ENCODE peak calls at places on chromosomes 16 and 17, in eight cellular contexts. O is kidney glomerular epithelial cell, J is NCI-H1092 treated with DMSO at 0.1 percent for 48 hours, T is GM04504, U is type B pancreatic cell, R is T-helper 17 cell, W is T47D, M is A172. Z is an unnamed sample.

GRCh38 chr17:48543854-48544355 is 1.0 kb downstream of the HOXB2 start:
- DNase-seq in O (peak), J (no peak), T (no peak), U (no peak), R (no peak), W (no peak), M (no peak), Z (no peak)

GRCh38 chr17:39963826-39964225 is 1.0 kb downstream of the GSDMA start:
- DNase-seq in O (no peak), J (no peak), T (no peak), U (no peak), R (no peak), W (no peak), M (peak), Z (no peak)

GRCh38 chr16:23691483-23692189 is 12.9 kb downstream of the PLK1 start:
- DNase-seq in O (peak), J (no peak), T (no peak), U (no peak), R (no peak), W (no peak), M (peak), Z (no peak)

GRCh38 chr16:86824751-86825310 is 246.5 kb downstream of the FOXL1 start:
- DNase-seq in O (no peak), J (no peak), T (no peak), U (no peak), R (no peak), W (no peak), M (peak), Z (no peak)

GRCh38 chr17:16938496-16939270 is 33.2 kb downstream of the TNFRSF13B start:
- DNase-seq in O (no peak), J (no peak), T (no peak), U (peak), R (no peak), W (no peak), M (no peak), Z (no peak)

GRCh38 chr17:65699459-65699858 is 138.0 kb upstream of the AXIN2 start:
- DNase-seq in O (no peak), J (no peak), T (no peak), U (no peak), R (no peak), W (no peak), M (no peak), Z (no peak)

GRCh38 chr16:86828653-86829052 is 250.3 kb downstream of the FOXL1 start:
- DNase-seq in O (no peak), J (no peak), T (no peak), U (no peak), R (no peak), W (no peak), M (no peak), Z (no peak)

GRCh38 chr17:39576187-39576586 is 31.5 kb downstream of the NEUROD2 start:
- DNase-seq in O (no peak), J (peak), T (no peak), U (no peak), R (no peak), W (peak), M (no peak), Z (no peak)

GRCh38 chr17:31433091-31433790 is 41.8 kb downstream of the RAB11FIP4 start:
- DNase-seq in O (no peak), J (no peak), T (no peak), U (no peak), R (no peak), W (no peak), M (no peak), Z (no peak)

GRCh38 chr17:78257810-78258322 is 26.4 kb downstream of the TMEM235 start:
- DNase-seq in O (no peak), J (no peak), T (no peak), U (no peak), R (no peak), W (no peak), M (peak), Z (no peak)

GRCh38 chr16:81137012-81137335 is 40.8 kb upstream of the GCSH start:
- DNase-seq in O (no peak), J (peak), T (no peak), U (no peak), R (no peak), W (no peak), M (no peak), Z (no peak)

GRCh38 chr17:44543213-44543904 is 13.9 kb upstream of the FZD2 start:
- DNase-seq in O (peak), J (no peak), T (peak), U (no peak), R (no peak), W (peak), M (peak), Z (peak)

GRCh38 chr17:41538565-41538991 is 10.5 kb upstream of the KRT19 start:
- DNase-seq in O (peak), J (no peak), T (no peak), U (no peak), R (no peak), W (no peak), M (peak), Z (no peak)

GRCh38 chr17:199195-199604 is 17.8 kb upstream of the DOC2B start:
- DNase-seq in O (no peak), J (no peak), T (no peak), U (no peak), R (no peak), W (no peak), M (no peak), Z (no peak)

GRCh38 chr16:89918453-89919347 is at the start of gene MC1R:
- DNase-seq in O (no peak), J (peak), T (no peak), U (no peak), R (no peak), W (no peak), M (peak), Z (no peak)

GRCh38 chr16:82302007-82302733 is 132.1 kb upstream of the MPHOSPH6 start:
- DNase-seq in O (no peak), J (peak), T (no peak), U (no peak), R (no peak), W (no peak), M (no peak), Z (no peak)

GRCh38 chr17:7897773-7898172 is 9.2 kb downstream of the CHD3 start:
- DNase-seq in O (no peak), J (no peak), T (no peak), U (no peak), R (no peak), W (no peak), M (peak), Z (no peak)

GRCh38 chr17:4304417-4305027 is 40.7 kb upstream of the ANKFY1 start:
- DNase-seq in O (peak), J (peak), T (peak), U (no peak), R (peak), W (peak), M (peak), Z (no peak)

GRCh38 chr17:76528528-76529223 is 8.8 kb downstream of the CYGB start:
- DNase-seq in O (no peak), J (no peak), T (no peak), U (no peak), R (no peak), W (no peak), M (no peak), Z (no peak)

GRCh38 chr16:73432794-73433455 is 385.0 kb upstream of the ZFHX3 start:
- DNase-seq in O (no peak), J (no peak), T (no peak), U (no peak), R (no peak), W (no peak), M (no peak), Z (no peak)

GRCh38 chr16:52528393-52529080 is 18.4 kb downstream of the TOX3 start:
- DNase-seq in O (no peak), J (peak), T (no peak), U (no peak), R (no peak), W (no peak), M (no peak), Z (no peak)

GRCh38 chr17:2239882-2240430 is 63.6 kb downstream of the SMG6 start:
- DNase-seq in O (no peak), J (no peak), T (peak), U (no peak), R (no peak), W (no peak), M (peak), Z (peak)

GRCh38 chr17:50051082-50051576 is 4.8 kb upstream of the ITGA3 start:
- DNase-seq in O (peak), J (no peak), T (peak), U (no peak), R (no peak), W (no peak), M (peak), Z (peak)

GRCh38 chr16:58578642-58579041 is 51.0 kb downstream of the CNOT1 start:
- DNase-seq in O (no peak), J (no peak), T (no peak), U (no peak), R (no peak), W (no peak), M (no peak), Z (no peak)

GRCh38 chr16:17887963-17888362 is 417.2 kb upstream of the XYLT1 start:
- DNase-seq in O (no peak), J (no peak), T (no peak), U (no peak), R (no peak), W (no peak), M (no peak), Z (no peak)

GRCh38 chr16:83908798-83909197 is 9.9 kb downstream of the MLYCD start:
- DNase-seq in O (no peak), J (no peak), T (no peak), U (no peak), R (no peak), W (no peak), M (no peak), Z (no peak)

GRCh38 chr17:31680126-31680525 is 178.9 kb downstream of the COPRS start:
- DNase-seq in O (no peak), J (no peak), T (no peak), U (no peak), R (no peak), W (no peak), M (no peak), Z (no peak)

GRCh38 chr17:61201211-61201610 is 198.4 kb upstream of the TBX2 start:
- DNase-seq in O (peak), J (no peak), T (peak), U (no peak), R (no peak), W (no peak), M (peak), Z (peak)

GRCh38 chr17:80457236-80457856 is 19.1 kb downstream of the NPTX1 start:
- DNase-seq in O (no peak), J (no peak), T (no peak), U (no peak), R (no peak), W (no peak), M (no peak), Z (no peak)

GRCh38 chr17:44121206-44121605 is 2.2 kb downstream of the HDAC5 start:
- DNase-seq in O (no peak), J (no peak), T (no peak), U (no peak), R (no peak), W (no peak), M (no peak), Z (no peak)

GRCh38 chr16:53785044-53785443 is 81.1 kb downstream of the FTO start:
- DNase-seq in O (peak), J (peak), T (no peak), U (no peak), R (no peak), W (no peak), M (no peak), Z (no peak)

GRCh38 chr16:86450691-86451090 is 59.6 kb upstream of the FOXF1 start:
- DNase-seq in O (no peak), J (no peak), T (no peak), U (no peak), R (no peak), W (no peak), M (no peak), Z (no peak)

GRCh38 chr16:4415538-4416199 is 727 bp downstream of the CORO7 start:
- DNase-seq in O (no peak), J (peak), T (no peak), U (no peak), R (peak), W (no peak), M (no peak), Z (no peak)

GRCh38 chr16:17211797-17212196 is 259.0 kb downstream of the XYLT1 start:
- DNase-seq in O (no peak), J (peak), T (no peak), U (no peak), R (no peak), W (no peak), M (no peak), Z (no peak)